ENCODE peak calls at places on chromosomes 16 and 17, in five cellular contexts. O is B cell, E is pancreas, G is GM12865, K is activated B cell treated with CpG ODN at 0.5 μM for 24 hours. C is an unnamed sample.
A peak's percentile ranks its signal among the peaks of the same experiment; 100 is the strongest.

GRCh38 chr17:43556292-43556691 is 10.2 kb upstream of the ETV4 start:
- DNase-seq in O (no peak), G (no peak), E (no peak), K (no peak), C (no peak)

GRCh38 chr16:24504467-24505345 is 34.7 kb upstream of the RBBP6 start:
- DNase-seq in G (peak; percentile 79), O (peak; percentile 65), K (peak; percentile 30), E (peak; percentile 16), C (peak; percentile 67)

GRCh38 chr16:82598766-82599165 is 28.0 kb upstream of the CDH13 start:
- DNase-seq in G (no peak), K (no peak), E (no peak), O (no peak), C (no peak)

GRCh38 chr17:19378416-19379293 is at the start of gene MAPK7:
- DNase-seq in E (no peak), O (no peak), K (no peak), G (no peak), C (no peak)

GRCh38 chr17:56593741-56594527 is 435 bp downstream of the NOG start:
- DNase-seq in O (peak; percentile 59), G (peak; percentile 22), K (peak; percentile 40), E (peak; percentile 44), C (peak; percentile 63)

GRCh38 chr17:7352910-7353635 is 1.1 kb downstream of the KCTD11 start:
- DNase-seq in E (no peak), O (peak; percentile 22), K (no peak), G (no peak), C (no peak)

GRCh38 chr17:57372156-57372555 is 115.8 kb downstream of the MSI2 start:
- DNase-seq in E (no peak), O (no peak), G (no peak), K (no peak), C (no peak)

GRCh38 chr17:58568050-58568830 is 53.8 kb upstream of the MTMR4 start:
- DNase-seq in O (no peak), K (no peak), G (no peak), E (no peak), C (no peak)

GRCh38 chr17:78929908-78930775 is 5.0 kb upstream of the TIMP2 start:
- DNase-seq in G (no peak), K (no peak), E (no peak), O (no peak), C (no peak)

GRCh38 chr17:75932852-75933251 is 8.0 kb downstream of the FBF1 start:
- DNase-seq in O (no peak), E (no peak), K (no peak), G (no peak), C (no peak)

GRCh38 chr16:89600427-89600826 is 13.0 kb upstream of the DPEP1 start:
- DNase-seq in E (no peak), G (no peak), O (no peak), K (no peak), C (no peak)

GRCh38 chr17:75816693-75817092 is 27.5 kb downstream of the UNC13D start:
- DNase-seq in E (peak; percentile 15), G (no peak), O (no peak), K (no peak), C (no peak)

GRCh38 chr16:4377573-4378146 is 6.0 kb downstream of the VASN start:
- DNase-seq in E (no peak), G (no peak), O (no peak), K (no peak), C (no peak)

GRCh38 chr17:73278049-73278464 is 16.4 kb upstream of the CPSF4L start:
- DNase-seq in K (no peak), G (no peak), O (no peak), E (no peak), C (no peak)

GRCh38 chr16:86521236-86522197 is 11.2 kb downstream of the FOXF1 start:
- DNase-seq in K (no peak), E (no peak), O (no peak), G (no peak), C (no peak)

GRCh38 chr17:55451758-55452468 is 30.3 kb upstream of the MMD start:
- DNase-seq in E (no peak), O (no peak), G (no peak), K (no peak), C (no peak)

GRCh38 chr16:88505405-88506082 is 52.5 kb downstream of the ZFPM1 start:
- DNase-seq in K (no peak), O (peak; percentile 76), E (peak; percentile 91), G (peak; percentile 44), C (no peak)

GRCh38 chr17:76273923-76274558 is 8.9 kb downstream of the UBALD2 start:
- DNase-seq in E (no peak), K (no peak), O (no peak), G (no peak), C (no peak)

GRCh38 chr16:66926171-66926570 is 836 bp upstream of the RRAD start:
- DNase-seq in K (no peak), O (no peak), G (no peak), E (no peak), C (peak; percentile 32)

GRCh38 chr16:84816485-84816884 is 3.3 kb upstream of the CRISPLD2 start:
- DNase-seq in O (no peak), G (no peak), E (no peak), K (no peak), C (no peak)

DNA sequence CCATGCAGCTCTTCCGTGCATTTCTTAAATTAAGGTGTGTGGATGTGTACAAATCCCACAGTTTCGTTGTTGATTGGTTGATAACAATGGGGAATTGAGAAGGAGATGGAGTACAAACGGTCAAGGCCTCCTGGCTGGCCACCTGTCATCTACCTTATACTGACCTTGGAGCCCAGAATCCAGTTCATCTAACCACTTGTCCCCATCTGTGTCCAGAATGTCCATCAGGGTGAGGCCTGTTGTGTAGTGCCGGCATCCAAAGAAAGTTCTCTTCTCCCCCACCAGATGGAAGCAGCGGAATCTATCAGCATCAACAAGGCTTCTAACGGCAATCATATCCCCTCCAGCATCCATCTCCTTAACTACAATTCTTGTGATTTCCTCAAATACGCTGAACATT is 1.5 kb downstream of the GSDMB start:
- DNase-seq in K (no peak), G (no peak), O (no peak), E (no peak), C (no peak)
- TF ChIP-seq CTCF in K (no peak), G (no peak), O (no peak), E (no peak), C (no peak)

GRCh38 chr16:19589106-19589505 is 33.6 kb downstream of the VPS35L start:
- DNase-seq in O (no peak), G (no peak), K (no peak), E (no peak), C (no peak)

GRCh38 chr16:19588661-19589060 is 33.2 kb downstream of the VPS35L start:
- DNase-seq in G (no peak), O (no peak), K (no peak), E (no peak), C (no peak)

GRCh38 chr16:19578378-19578851 is 22.9 kb downstream of the VPS35L start:
- DNase-seq in K (no peak), E (no peak), O (no peak), G (no peak), C (no peak)

GRCh38 chr16:19582050-19582784 is 26.7 kb downstream of the VPS35L start:
- DNase-seq in K (no peak), G (no peak), E (no peak), O (no peak), C (no peak)

DNA sequence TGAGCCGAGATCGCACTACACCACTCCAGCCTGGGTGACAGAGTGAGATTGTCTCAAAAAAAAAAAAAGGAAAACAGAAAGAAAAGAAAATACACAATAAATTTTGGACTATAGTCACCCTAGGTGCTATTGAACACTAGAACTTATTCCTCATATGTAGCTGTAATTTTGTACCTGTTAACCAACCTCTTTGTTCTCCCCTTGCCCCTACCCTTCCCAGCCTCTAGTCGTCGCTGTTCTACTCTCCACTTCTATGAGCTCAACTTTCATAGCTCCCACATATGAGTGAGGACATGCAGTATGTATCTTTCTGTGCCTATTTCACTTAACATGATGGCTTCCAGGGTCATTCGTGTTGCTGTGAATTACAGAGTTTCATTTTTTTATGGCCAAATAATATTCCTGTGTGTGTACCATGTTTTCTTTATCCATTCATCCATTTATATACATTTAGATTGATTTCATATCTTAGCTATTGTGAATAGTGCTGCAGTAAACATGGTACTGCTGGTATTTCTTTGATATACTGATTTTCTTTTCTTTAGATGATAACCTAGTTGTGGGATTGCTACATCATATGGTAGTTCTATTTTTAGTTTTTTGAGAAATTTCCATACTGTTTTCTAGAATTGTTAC is 28.3 kb downstream of the VPS35L start:
- DNase-seq in E (peak; percentile 20), G (peak; percentile 56), O (no peak), K (no peak), C (no peak)
- TF ChIP-seq CTCF in E (peak; percentile 78), G (peak; percentile 95), O (peak; percentile 67), K (no peak), C (no peak)

GRCh38 chr17:79960788-79961522 is 74.7 kb downstream of the TBC1D16 start:
- DNase-seq in O (no peak), K (no peak), E (no peak), G (no peak), C (no peak)
- TF ChIP-seq CTCF in O (no peak), K (no peak), E (no peak), G (no peak), C (no peak)

DNA sequence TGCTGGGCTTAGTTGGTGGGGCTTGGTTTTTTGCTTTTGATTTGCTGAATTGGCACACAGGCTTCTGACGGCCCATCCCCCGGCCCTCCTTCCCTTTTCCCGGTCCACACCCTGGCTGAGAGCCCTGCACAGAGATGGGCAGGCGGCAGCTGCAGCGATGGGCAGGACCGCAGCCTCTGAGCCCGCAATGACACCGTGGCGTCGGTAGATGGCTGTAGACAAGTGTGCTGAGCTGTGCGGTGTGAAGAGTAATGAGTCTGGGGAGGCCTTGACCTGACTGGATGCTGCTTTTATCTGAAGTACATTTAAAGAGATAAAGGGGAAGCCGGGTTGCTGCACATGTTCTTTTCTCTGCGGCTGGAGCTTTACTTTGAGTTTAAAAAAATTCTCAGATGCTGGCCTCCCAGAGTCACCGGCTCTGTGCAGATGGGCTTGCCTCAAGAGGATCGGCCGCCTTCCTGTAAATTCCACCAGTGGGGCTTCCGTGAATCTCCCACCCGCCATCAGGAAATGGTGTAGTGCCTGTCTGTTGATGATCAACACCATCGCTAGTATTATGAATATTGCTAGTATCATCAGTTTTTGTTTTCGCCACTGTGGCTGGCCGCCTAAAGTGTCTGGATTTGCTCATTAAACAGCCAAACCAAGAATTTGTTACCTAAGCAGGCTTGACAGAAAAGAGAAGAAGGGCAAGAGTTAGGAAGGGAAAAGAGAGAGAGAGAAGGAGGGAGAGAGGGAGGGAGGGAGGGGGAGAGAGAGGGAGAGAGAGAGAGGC is 245.6 kb upstream of the RBFOX1 start:
- DNase-seq in K (no peak), O (no peak), E (no peak), G (no peak), C (no peak)
- TF ChIP-seq CTCF in K (no peak), O (no peak), E (no peak), G (no peak), C (no peak)